ENCODE peak calls at places on chromosomes 6 and 20, in seven cellular contexts. One of them, this sample, is unnamed.

GRCh38 chr6:161813156-161813555 is 539.3 kb upstream of the AGPAT4 start:
- DNase-seq in endothelial cell: no peak
- DNase-seq in AG09309: no peak
- DNase-seq in GM12865: no peak
- DNase-seq in foreskin keratinocyte: no peak
- DNase-seq in neural progenitor cell: no peak
- DNase-seq in glutamatergic neuron: no peak
- DNase-seq in this sample: no peak

GRCh38 chr20:44746367-44747165 is 901 bp downstream of the KCNK15 start:
- DNase-seq in endothelial cell: no peak
- DNase-seq in AG09309: no peak
- DNase-seq in GM12865: no peak
- DNase-seq in foreskin keratinocyte: no peak
- DNase-seq in neural progenitor cell: no peak
- DNase-seq in glutamatergic neuron: peak
- DNase-seq in this sample: no peak

GRCh38 chr6:37699138-37699766 is 1.6 kb upstream of the MDGA1 start:
- DNase-seq in endothelial cell: no peak
- DNase-seq in AG09309: no peak
- DNase-seq in GM12865: no peak
- DNase-seq in foreskin keratinocyte: no peak
- DNase-seq in neural progenitor cell: no peak
- DNase-seq in glutamatergic neuron: no peak
- DNase-seq in this sample: no peak

GRCh38 chr6:138736640-138737039 is 36.9 kb upstream of the CCDC28A start:
- DNase-seq in endothelial cell: no peak
- DNase-seq in AG09309: no peak
- DNase-seq in GM12865: no peak
- DNase-seq in foreskin keratinocyte: no peak
- DNase-seq in neural progenitor cell: no peak
- DNase-seq in glutamatergic neuron: no peak
- DNase-seq in this sample: no peak

GRCh38 chr6:134114489-134114888 is 62.1 kb upstream of the SLC2A12 start:
- DNase-seq in endothelial cell: no peak
- DNase-seq in AG09309: no peak
- DNase-seq in GM12865: no peak
- DNase-seq in foreskin keratinocyte: no peak
- DNase-seq in neural progenitor cell: no peak
- DNase-seq in glutamatergic neuron: no peak
- DNase-seq in this sample: no peak

GRCh38 chr6:37663016-37663810 is 34.5 kb downstream of the MDGA1 start:
- DNase-seq in endothelial cell: no peak
- DNase-seq in AG09309: no peak
- DNase-seq in GM12865: no peak
- DNase-seq in foreskin keratinocyte: no peak
- DNase-seq in neural progenitor cell: no peak
- DNase-seq in glutamatergic neuron: peak
- DNase-seq in this sample: no peak

GRCh38 chr6:63882208-63882607 is 246.6 kb downstream of the PHF3 start:
- DNase-seq in endothelial cell: no peak
- DNase-seq in AG09309: no peak
- DNase-seq in GM12865: no peak
- DNase-seq in foreskin keratinocyte: no peak
- DNase-seq in neural progenitor cell: peak
- DNase-seq in glutamatergic neuron: no peak
- DNase-seq in this sample: no peak

GRCh38 chr6:36679043-36679821 is 718 bp downstream of the CDKN1A start:
- DNase-seq in endothelial cell: peak
- DNase-seq in AG09309: no peak
- DNase-seq in GM12865: peak
- DNase-seq in foreskin keratinocyte: no peak
- DNase-seq in neural progenitor cell: peak
- DNase-seq in glutamatergic neuron: peak
- DNase-seq in this sample: no peak

GRCh38 chr20:45361794-45362193 is 1.2 kb upstream of the SYS1 start:
- DNase-seq in endothelial cell: no peak
- DNase-seq in AG09309: no peak
- DNase-seq in GM12865: no peak
- DNase-seq in foreskin keratinocyte: no peak
- DNase-seq in neural progenitor cell: no peak
- DNase-seq in glutamatergic neuron: no peak
- DNase-seq in this sample: no peak

GRCh38 chr6:24980507-24981384 is 45.0 kb upstream of the RIPOR2 start:
- DNase-seq in endothelial cell: no peak
- DNase-seq in AG09309: no peak
- DNase-seq in GM12865: no peak
- DNase-seq in foreskin keratinocyte: no peak
- DNase-seq in neural progenitor cell: peak
- DNase-seq in glutamatergic neuron: no peak
- DNase-seq in this sample: no peak

GRCh38 chr6:38901802-38902522 is 146.6 kb upstream of the GLP1R start:
- DNase-seq in endothelial cell: no peak
- DNase-seq in AG09309: no peak
- DNase-seq in GM12865: no peak
- DNase-seq in foreskin keratinocyte: no peak
- DNase-seq in neural progenitor cell: no peak
- DNase-seq in glutamatergic neuron: no peak
- DNase-seq in this sample: no peak

GRCh38 chr6:21633511-21634109 is 40.1 kb downstream of the SOX4 start:
- DNase-seq in endothelial cell: no peak
- DNase-seq in AG09309: no peak
- DNase-seq in GM12865: no peak
- DNase-seq in foreskin keratinocyte: no peak
- DNase-seq in neural progenitor cell: no peak
- DNase-seq in glutamatergic neuron: no peak
- DNase-seq in this sample: no peak

GRCh38 chr6:36506617-36507016 is 40.7 kb downstream of the STK38 start:
- DNase-seq in endothelial cell: no peak
- DNase-seq in AG09309: no peak
- DNase-seq in GM12865: no peak
- DNase-seq in foreskin keratinocyte: no peak
- DNase-seq in neural progenitor cell: no peak
- DNase-seq in glutamatergic neuron: no peak
- DNase-seq in this sample: no peak

GRCh38 chr6:158707826-158708225 is 58.0 kb downstream of the SYTL3 start:
- DNase-seq in endothelial cell: no peak
- DNase-seq in AG09309: no peak
- DNase-seq in GM12865: peak
- DNase-seq in foreskin keratinocyte: peak
- DNase-seq in neural progenitor cell: no peak
- DNase-seq in glutamatergic neuron: no peak
- DNase-seq in this sample: no peak

GRCh38 chr6:48111143-48111506 is at the start of gene PTCHD4:
- DNase-seq in endothelial cell: peak
- DNase-seq in AG09309: peak
- DNase-seq in GM12865: peak
- DNase-seq in foreskin keratinocyte: peak
- DNase-seq in neural progenitor cell: peak
- DNase-seq in glutamatergic neuron: no peak
- DNase-seq in this sample: no peak

GRCh38 chr6:78607188-78607587 is 260.2 kb upstream of the IRAK1BP1 start:
- DNase-seq in endothelial cell: no peak
- DNase-seq in AG09309: no peak
- DNase-seq in GM12865: no peak
- DNase-seq in foreskin keratinocyte: no peak
- DNase-seq in neural progenitor cell: no peak
- DNase-seq in glutamatergic neuron: no peak
- DNase-seq in this sample: peak

GRCh38 chr6:79066330-79066729 is 11.7 kb downstream of the PHIP start:
- DNase-seq in endothelial cell: no peak
- DNase-seq in AG09309: no peak
- DNase-seq in GM12865: no peak
- DNase-seq in foreskin keratinocyte: no peak
- DNase-seq in neural progenitor cell: no peak
- DNase-seq in glutamatergic neuron: no peak
- DNase-seq in this sample: no peak

GRCh38 chr20:33489495-33490022 is 337 bp upstream of the CBFA2T2 start:
- DNase-seq in endothelial cell: peak
- DNase-seq in AG09309: peak
- DNase-seq in GM12865: peak
- DNase-seq in foreskin keratinocyte: peak
- DNase-seq in neural progenitor cell: no peak
- DNase-seq in glutamatergic neuron: peak
- DNase-seq in this sample: peak

GRCh38 chr6:169543704-169544103 is 158.1 kb downstream of the WDR27 start:
- DNase-seq in endothelial cell: no peak
- DNase-seq in AG09309: no peak
- DNase-seq in GM12865: no peak
- DNase-seq in foreskin keratinocyte: no peak
- DNase-seq in neural progenitor cell: no peak
- DNase-seq in glutamatergic neuron: no peak
- DNase-seq in this sample: no peak

GRCh38 chr6:29892696-29893095 is 49.6 kb upstream of the HLA-A start:
- DNase-seq in endothelial cell: no peak
- DNase-seq in AG09309: no peak
- DNase-seq in GM12865: no peak
- DNase-seq in foreskin keratinocyte: peak
- DNase-seq in neural progenitor cell: no peak
- DNase-seq in glutamatergic neuron: no peak
- DNase-seq in this sample: no peak

GRCh38 chr20:17936306-17936790 is 32.2 kb downstream of the SNX5 start:
- DNase-seq in endothelial cell: no peak
- DNase-seq in AG09309: no peak
- DNase-seq in GM12865: no peak
- DNase-seq in foreskin keratinocyte: no peak
- DNase-seq in neural progenitor cell: no peak
- DNase-seq in glutamatergic neuron: no peak
- DNase-seq in this sample: no peak

GRCh38 chr20:37803476-37804307 is 99.2 kb upstream of the VSTM2L start:
- DNase-seq in endothelial cell: no peak
- DNase-seq in AG09309: no peak
- DNase-seq in GM12865: peak
- DNase-seq in foreskin keratinocyte: no peak
- DNase-seq in neural progenitor cell: no peak
- DNase-seq in glutamatergic neuron: no peak
- DNase-seq in this sample: no peak

GRCh38 chr20:34582221-34582620 is 23.7 kb downstream of the MAP1LC3A start:
- DNase-seq in endothelial cell: no peak
- DNase-seq in AG09309: no peak
- DNase-seq in GM12865: no peak
- DNase-seq in foreskin keratinocyte: no peak
- DNase-seq in neural progenitor cell: no peak
- DNase-seq in glutamatergic neuron: no peak
- DNase-seq in this sample: no peak

GRCh38 chr20:37948956-37949355 is 46.0 kb downstream of the VSTM2L start:
- DNase-seq in endothelial cell: no peak
- DNase-seq in AG09309: no peak
- DNase-seq in GM12865: no peak
- DNase-seq in foreskin keratinocyte: no peak
- DNase-seq in neural progenitor cell: no peak
- DNase-seq in glutamatergic neuron: no peak
- DNase-seq in this sample: no peak

GRCh38 chr20:63625771-63626423 is 1.0 kb downstream of the GMEB2 start:
- DNase-seq in endothelial cell: peak
- DNase-seq in AG09309: no peak
- DNase-seq in GM12865: peak
- DNase-seq in foreskin keratinocyte: peak
- DNase-seq in neural progenitor cell: peak
- DNase-seq in glutamatergic neuron: no peak
- DNase-seq in this sample: no peak

GRCh38 chr6:86193821-86194220 is 551.1 kb upstream of the SYNCRIP start:
- DNase-seq in endothelial cell: no peak
- DNase-seq in AG09309: no peak
- DNase-seq in GM12865: no peak
- DNase-seq in foreskin keratinocyte: no peak
- DNase-seq in neural progenitor cell: no peak
- DNase-seq in glutamatergic neuron: no peak
- DNase-seq in this sample: no peak

GRCh38 chr6:86192123-86192522 is 549.4 kb upstream of the SYNCRIP start:
- DNase-seq in endothelial cell: no peak
- DNase-seq in AG09309: no peak
- DNase-seq in GM12865: peak
- DNase-seq in foreskin keratinocyte: peak
- DNase-seq in neural progenitor cell: peak
- DNase-seq in glutamatergic neuron: no peak
- DNase-seq in this sample: no peak
- TF ChIP-seq CTCF in endothelial cell: peak
- TF ChIP-seq CTCF in AG09309: no peak
- TF ChIP-seq CTCF in GM12865: peak
- TF ChIP-seq CTCF in foreskin keratinocyte: peak
- TF ChIP-seq CTCF in neural progenitor cell: peak
- TF ChIP-seq CTCF in glutamatergic neuron: peak
- TF ChIP-seq CTCF in this sample: peak

GRCh38 chr6:52576392-52577021 is 353 bp downstream of the TRAM2 start:
- DNase-seq in endothelial cell: peak
- DNase-seq in AG09309: no peak
- DNase-seq in GM12865: peak
- DNase-seq in foreskin keratinocyte: peak
- DNase-seq in neural progenitor cell: peak
- DNase-seq in glutamatergic neuron: peak
- DNase-seq in this sample: no peak
- TF ChIP-seq CTCF in endothelial cell: peak
- TF ChIP-seq CTCF in AG09309: peak
- TF ChIP-seq CTCF in GM12865: peak
- TF ChIP-seq CTCF in foreskin keratinocyte: peak
- TF ChIP-seq CTCF in neural progenitor cell: peak
- TF ChIP-seq CTCF in glutamatergic neuron: peak
- TF ChIP-seq CTCF in this sample: peak

GRCh38 chr6:119187596-119187995 is 109.1 kb upstream of the FAM184A start:
- DNase-seq in endothelial cell: no peak
- DNase-seq in AG09309: no peak
- DNase-seq in GM12865: no peak
- DNase-seq in foreskin keratinocyte: no peak
- DNase-seq in neural progenitor cell: peak
- DNase-seq in glutamatergic neuron: no peak
- DNase-seq in this sample: no peak
- TF ChIP-seq CTCF in endothelial cell: no peak
- TF ChIP-seq CTCF in AG09309: no peak
- TF ChIP-seq CTCF in GM12865: no peak
- TF ChIP-seq CTCF in foreskin keratinocyte: no peak
- TF ChIP-seq CTCF in neural progenitor cell: no peak
- TF ChIP-seq CTCF in glutamatergic neuron: no peak
- TF ChIP-seq CTCF in this sample: no peak

DNA sequence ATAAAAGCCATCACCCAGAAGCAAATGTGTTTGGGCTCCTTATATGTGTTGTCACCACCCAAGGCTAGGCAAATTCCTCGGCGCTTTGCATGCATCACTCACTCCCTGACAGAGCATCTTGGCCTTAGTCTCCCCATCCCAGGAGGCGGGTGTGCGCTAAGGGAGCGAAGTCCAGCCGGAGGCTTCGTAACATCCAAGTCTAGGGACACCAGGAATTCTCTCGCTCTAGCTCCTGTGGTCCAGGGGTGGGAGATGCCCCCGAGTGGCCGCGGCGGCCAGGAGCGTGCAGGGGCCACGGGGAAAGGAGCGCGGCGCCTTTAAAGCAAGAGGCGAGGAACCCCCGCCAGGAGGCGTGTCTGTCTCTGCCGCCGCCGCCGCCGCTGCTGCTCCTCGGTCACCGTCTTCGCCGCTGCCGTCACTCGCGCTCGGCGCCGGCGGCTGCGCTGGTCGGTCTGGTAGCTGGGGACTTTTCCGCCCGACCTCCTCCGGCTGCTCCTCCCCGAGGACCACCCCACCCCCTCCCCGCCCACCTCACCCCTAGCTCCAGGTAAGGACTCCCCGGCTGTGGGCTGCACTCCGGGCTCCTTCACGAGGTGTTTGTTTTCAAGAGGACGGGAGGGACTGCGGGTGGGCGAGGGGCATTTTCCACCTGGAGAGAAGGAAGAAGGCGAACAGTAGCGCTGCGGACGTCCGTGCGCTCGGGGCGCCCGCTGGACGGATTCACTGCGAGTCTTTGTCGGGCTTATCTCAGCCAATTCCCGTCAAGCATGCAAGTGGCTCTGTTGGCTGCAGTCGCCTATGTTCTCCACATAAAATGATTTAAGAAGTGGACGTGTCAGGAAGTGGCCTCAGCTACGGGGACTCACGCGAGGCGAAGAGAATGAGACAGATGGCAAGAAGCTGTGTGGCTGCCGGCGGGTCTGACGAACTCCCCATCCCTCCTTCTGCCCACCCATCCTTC is at the start of gene GRIK2:
- DNase-seq in endothelial cell: peak
- DNase-seq in AG09309: no peak
- DNase-seq in GM12865: peak
- DNase-seq in foreskin keratinocyte: no peak
- DNase-seq in neural progenitor cell: peak
- DNase-seq in glutamatergic neuron: peak
- DNase-seq in this sample: no peak
- TF ChIP-seq CTCF in endothelial cell: peak
- TF ChIP-seq CTCF in AG09309: peak
- TF ChIP-seq CTCF in GM12865: no peak
- TF ChIP-seq CTCF in foreskin keratinocyte: peak
- TF ChIP-seq CTCF in neural progenitor cell: peak
- TF ChIP-seq CTCF in glutamatergic neuron: peak
- TF ChIP-seq CTCF in this sample: peak

This sample was measured in kidney epithelial cell.